ENCODE peak calls at places on chromosomes 11 and 22, in five cellular contexts. M, A, R, Q and E are unnamed samples.

GRCh38 chr22:35575116-35575748 is 34.6 kb downstream of the RASD2 start:
- DNase-seq in M (no peak), A (no peak), R (no peak), Q (no peak), E (no peak)

GRCh38 chr11:57513446-57513795 is 2.1 kb downstream of the SLC43A1 start:
- DNase-seq in M (no peak), A (no peak), R (no peak), Q (no peak), E (no peak)

GRCh38 chr11:73257342-73258103 is 14.6 kb upstream of the P2RY6 start:
- DNase-seq in M (peak), A (peak), R (peak), Q (peak), E (no peak)

GRCh38 chr11:57776101-57776511 is 14.5 kb downstream of the CTNND1 start:
- DNase-seq in M (peak), A (peak), R (peak), Q (peak), E (no peak)

GRCh38 chr11:89491141-89491690 is at the start of gene NOX4:
- DNase-seq in M (peak), A (peak), R (no peak), Q (peak), E (peak)

GRCh38 chr11:122258446-122258994 is 142.5 kb upstream of the BLID start:
- DNase-seq in M (no peak), A (no peak), R (no peak), Q (no peak), E (no peak)

GRCh38 chr11:2096001-2096918 is 42.9 kb downstream of the IGF2 start:
- DNase-seq in M (peak), A (no peak), R (no peak), Q (no peak), E (no peak)

GRCh38 chr11:82864268-82864667 is 36.0 kb downstream of the PRCP start:
- DNase-seq in M (peak), A (peak), R (peak), Q (peak), E (no peak)

GRCh38 chr11:10909141-10909883 is 51.5 kb upstream of the ZBED5 start:
- DNase-seq in M (peak), A (no peak), R (no peak), Q (no peak), E (no peak)

GRCh38 chr11:1946812-1947480 is at the start of gene MRPL23:
- DNase-seq in M (no peak), A (no peak), R (no peak), Q (no peak), E (no peak)

GRCh38 chr11:30479899-30480298 is 106.3 kb downstream of the MPPED2 start:
- DNase-seq in M (no peak), A (no peak), R (no peak), Q (peak), E (peak)

GRCh38 chr11:63897459-63898156 is 19.4 kb downstream of the RCOR2 start:
- DNase-seq in M (no peak), A (no peak), R (no peak), Q (no peak), E (no peak)

GRCh38 chr11:108906329-108906728 is 241.5 kb downstream of the DDX10 start:
- DNase-seq in M (peak), A (no peak), R (peak), Q (no peak), E (no peak)

GRCh38 chr11:84564180-84564866 is 1062.8 kb downstream of the DLG2 start:
- DNase-seq in M (peak), A (no peak), R (peak), Q (peak), E (peak)

GRCh38 chr22:49208768-49209252 is 618.9 kb downstream of the BRD1 start:
- DNase-seq in M (no peak), A (peak), R (peak), Q (peak), E (peak)

GRCh38 chr11:105144887-105145286 is 5.3 kb upstream of the CARD18 start:
- DNase-seq in M (peak), A (no peak), R (peak), Q (peak), E (no peak)

GRCh38 chr11:34997872-34998548 is 81.6 kb downstream of the PDHX start:
- DNase-seq in M (peak), A (no peak), R (peak), Q (no peak), E (no peak)

GRCh38 chr11:13261600-13262061 is 16.0 kb upstream of the BMAL1 start:
- DNase-seq in M (peak), A (no peak), R (peak), Q (peak), E (no peak)

GRCh38 chr11:20032577-20033265 is 127.6 kb downstream of the DBX1 start:
- DNase-seq in M (no peak), A (no peak), R (peak), Q (no peak), E (no peak)

GRCh38 chr11:104206936-104207335 is 43.0 kb upstream of the PDGFD start:
- DNase-seq in M (no peak), A (no peak), R (no peak), Q (no peak), E (no peak)

GRCh38 chr22:35712672-35713071 is 5.0 kb upstream of the APOL5 start:
- DNase-seq in M (no peak), A (no peak), R (no peak), Q (peak), E (no peak)

GRCh38 chr22:40323681-40324083 is 22.6 kb upstream of the ADSL start:
- DNase-seq in M (no peak), A (no peak), R (no peak), Q (no peak), E (no peak)

GRCh38 chr11:76307416-76307815 is 73.5 kb downstream of the THAP12 start:
- DNase-seq in M (no peak), A (no peak), R (no peak), Q (no peak), E (no peak)

GRCh38 chr11:60396790-60397189 is 531 bp downstream of the MS4A14 start:
- DNase-seq in M (no peak), A (no peak), R (no peak), Q (no peak), E (no peak)

GRCh38 chr11:112697371-112697770 is 263.8 kb upstream of the NCAM1 start:
- DNase-seq in M (no peak), A (no peak), R (no peak), Q (no peak), E (peak)

GRCh38 chr11:9121397-9121796 is 30.0 kb upstream of the SCUBE2 start:
- DNase-seq in M (no peak), A (peak), R (no peak), Q (no peak), E (no peak)

GRCh38 chr22:26669060-26669481 is 11.7 kb downstream of the MIAT start:
- DNase-seq in M (peak), A (peak), R (peak), Q (peak), E (no peak)

GRCh38 chr22:42934338-42934737 is 77.3 kb upstream of the ARFGAP3 start:
- DNase-seq in M (no peak), A (peak), R (no peak), Q (no peak), E (no peak)

GRCh38 chr22:21947040-21948014 is 5.3 kb downstream of the PPM1F start:
- DNase-seq in M (peak), A (peak), R (peak), Q (peak), E (peak)

GRCh38 chr11:31106963-31107576 is 262.5 kb downstream of the DCDC1 start:
- DNase-seq in M (peak), A (peak), R (peak), Q (peak), E (peak)

GRCh38 chr11:116729501-116730240 is 43.1 kb downstream of the BUD13 start:
- DNase-seq in M (no peak), A (no peak), R (no peak), Q (no peak), E (no peak)

GRCh38 chr11:122248130-122248529 is 132.1 kb upstream of the BLID start:
- DNase-seq in M (no peak), A (no peak), R (no peak), Q (no peak), E (no peak)

GRCh38 chr11:73225001-73225686 is 7.1 kb downstream of the P2RY2 start:
- DNase-seq in M (no peak), A (no peak), R (peak), Q (peak), E (no peak)

GRCh38 chr11:100791103-100791502 is 104.0 kb downstream of the ARHGAP42 start:
- DNase-seq in M (no peak), A (peak), R (no peak), Q (peak), E (no peak)

GRCh38 chr11:19160839-19161238 is 40.9 kb downstream of the CSRP3 start:
- DNase-seq in M (no peak), A (no peak), R (no peak), Q (peak), E (no peak)

GRCh38 chr11:133239530-133239929 is 292.8 kb downstream of the OPCML start:
- DNase-seq in M (no peak), A (peak), R (no peak), Q (peak), E (no peak)

GRCh38 chr11:128336203-128336602 is 251.2 kb downstream of the ETS1 start:
- DNase-seq in M (peak), A (no peak), R (peak), Q (peak), E (no peak)

GRCh38 chr11:117395476-117395875 is 67.8 kb downstream of the CEP164 start:
- DNase-seq in M (no peak), A (no peak), R (no peak), Q (no peak), E (no peak)

GRCh38 chr11:61507962-61508824 is at the start of gene LRRC10B:
- DNase-seq in M (no peak), A (peak), R (peak), Q (peak), E (peak)
- H3K18ac ChIP-seq in M (no peak), A (no peak), R (no peak), Q (no peak), E (peak)

DNA sequence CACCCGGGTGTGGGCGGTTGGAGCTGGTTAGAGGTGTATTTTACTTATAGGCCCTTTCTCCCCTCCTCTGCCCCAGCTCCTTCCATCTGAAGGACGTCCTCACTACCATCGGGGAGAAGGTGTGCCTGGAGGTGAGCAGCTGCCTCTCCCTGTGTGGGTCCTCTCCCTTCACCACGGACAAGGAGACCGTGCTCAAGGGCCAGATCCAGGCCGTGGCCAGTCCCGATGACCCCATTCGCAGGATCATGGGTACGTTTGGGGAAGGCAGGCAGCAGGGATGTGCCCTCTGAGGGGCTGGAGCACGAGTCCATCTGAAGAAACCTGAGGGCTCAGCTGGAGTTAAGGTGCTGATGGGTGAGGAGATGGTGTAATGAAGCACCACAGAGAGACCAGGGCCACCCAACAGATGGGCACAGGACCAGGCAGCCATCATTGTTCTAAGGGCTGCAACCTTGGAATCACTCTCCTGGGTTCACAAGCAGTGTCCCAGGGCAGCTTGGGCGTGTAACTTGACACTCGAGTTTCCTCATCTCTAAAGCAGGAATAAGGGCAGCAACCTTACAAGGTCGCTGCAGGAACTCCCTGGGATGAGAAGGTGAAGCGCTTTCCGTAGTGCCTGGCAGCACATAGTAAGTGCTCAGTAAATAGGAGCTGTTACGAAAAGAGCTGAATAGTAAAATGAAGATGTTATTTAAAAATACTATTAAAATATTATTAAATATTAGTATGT is 29.4 kb downstream of the TCP11L1 start:
- DNase-seq in M (no peak), A (no peak), R (no peak), Q (peak), E (no peak)
- H2AK5ac ChIP-seq in M (no peak), A (no peak), R (no peak), Q (no peak), E (peak)

GRCh38 chr11:119421941-119422504 is 949 bp downstream of the THY1 start:
- DNase-seq in M (peak), A (no peak), R (no peak), Q (peak), E (peak)
- H3K18ac ChIP-seq in M (peak), A (no peak), R (peak), Q (peak), E (peak)

GRCh38 chr22:44516841-44517240 is 18.8 kb upstream of the RTL6 start:
- DNase-seq in M (no peak), A (no peak), R (no peak), Q (no peak), E (no peak)
- H2AK5ac ChIP-seq in M (no peak), A (no peak), R (no peak), Q (no peak), E (no peak)

GRCh38 chr22:30204742-30205111 is 41.8 kb downstream of the LIF start:
- DNase-seq in M (peak), A (no peak), R (no peak), Q (no peak), E (no peak)

GRCh38 chr22:30202531-30203006 is 44.0 kb downstream of the LIF start:
- DNase-seq in M (peak), A (no peak), R (no peak), Q (no peak), E (no peak)

GRCh38 chr22:30201970-30202369 is 44.6 kb downstream of the LIF start:
- DNase-seq in M (peak), A (no peak), R (no peak), Q (no peak), E (no peak)

GRCh38 chr22:30205281-30206115 is 41.1 kb downstream of the LIF start:
- DNase-seq in M (peak), A (no peak), R (peak), Q (peak), E (no peak)

GRCh38 chr22:30204015-30204741 is 42.4 kb downstream of the LIF start:
- DNase-seq in M (no peak), A (no peak), R (no peak), Q (no peak), E (no peak)
- H3K18ac ChIP-seq in M (peak), A (no peak), R (no peak), Q (no peak), E (no peak)

GRCh38 chr22:50316114-50317065 is 8.9 kb upstream of the PLXNB2 start:
- DNase-seq in M (no peak), A (no peak), R (no peak), Q (no peak), E (no peak)

GRCh38 chr22:50314081-50314454 is 6.6 kb upstream of the PLXNB2 start:
- DNase-seq in M (no peak), A (no peak), R (no peak), Q (no peak), E (no peak)

GRCh38 chr22:50317178-50317577 is 9.6 kb downstream of the DENND6B start:
- DNase-seq in M (no peak), A (no peak), R (peak), Q (no peak), E (no peak)

GRCh38 chr22:50314455-50315288 is 7.2 kb upstream of the PLXNB2 start:
- DNase-seq in M (no peak), A (peak), R (peak), Q (no peak), E (no peak)

DNA sequence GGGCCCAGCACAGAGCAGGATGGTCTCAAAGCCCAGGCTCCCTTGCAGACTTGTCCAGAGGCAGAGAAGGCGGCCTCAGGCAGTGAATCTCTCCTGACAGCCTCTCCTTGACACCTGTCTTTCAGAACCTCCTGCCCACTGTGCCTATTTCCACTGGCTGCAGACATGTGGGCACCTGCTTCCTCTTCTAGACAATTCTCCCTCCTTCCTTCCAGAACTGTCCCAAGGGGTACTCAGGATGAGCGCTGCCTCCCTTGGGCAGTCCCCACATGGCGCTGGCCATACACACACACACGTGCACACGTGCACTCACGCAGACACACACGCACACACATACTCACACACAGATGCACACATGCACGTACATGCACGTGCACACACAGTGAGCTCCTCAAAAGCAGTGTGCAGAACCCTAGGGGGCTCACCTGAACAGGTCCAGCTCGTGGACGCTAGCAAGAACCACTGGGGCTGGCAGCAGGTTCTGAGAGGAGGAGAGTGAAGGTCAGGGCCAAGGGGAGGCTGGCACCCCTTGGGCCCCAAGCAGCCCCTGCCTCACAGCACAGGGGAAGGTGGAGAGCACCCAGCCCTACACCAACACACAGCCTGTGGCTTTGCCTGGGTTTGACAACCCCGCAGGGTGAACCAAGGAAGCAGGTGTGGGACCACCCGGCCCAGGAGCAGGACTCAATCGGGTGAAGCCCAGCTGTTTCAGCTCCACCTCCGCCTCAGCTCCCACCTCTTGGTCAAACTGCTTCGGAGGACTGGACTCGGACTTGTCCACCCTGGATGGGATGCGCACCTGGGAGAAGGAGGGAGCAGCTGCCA is 8.1 kb upstream of the PLXNB2 start:
- DNase-seq in M (no peak), A (no peak), R (no peak), Q (no peak), E (no peak)
- H2AK5ac ChIP-seq in M (no peak), A (no peak), R (no peak), Q (no peak), E (peak)

GRCh38 chr11:118886681-118887111 is 3.0 kb downstream of the CXCR5 start:
- DNase-seq in M (no peak), A (no peak), R (no peak), Q (no peak), E (no peak)

GRCh38 chr11:118887219-118887618 is 3.5 kb downstream of the CXCR5 start:
- DNase-seq in M (no peak), A (no peak), R (no peak), Q (no peak), E (no peak)

GRCh38 chr11:118889796-118890195 is 6.1 kb downstream of the CXCR5 start:
- DNase-seq in M (no peak), A (no peak), R (peak), Q (peak), E (no peak)

GRCh38 chr11:118885831-118886571 is 2.3 kb downstream of the CXCR5 start:
- DNase-seq in M (no peak), A (no peak), R (no peak), Q (no peak), E (no peak)

DNA sequence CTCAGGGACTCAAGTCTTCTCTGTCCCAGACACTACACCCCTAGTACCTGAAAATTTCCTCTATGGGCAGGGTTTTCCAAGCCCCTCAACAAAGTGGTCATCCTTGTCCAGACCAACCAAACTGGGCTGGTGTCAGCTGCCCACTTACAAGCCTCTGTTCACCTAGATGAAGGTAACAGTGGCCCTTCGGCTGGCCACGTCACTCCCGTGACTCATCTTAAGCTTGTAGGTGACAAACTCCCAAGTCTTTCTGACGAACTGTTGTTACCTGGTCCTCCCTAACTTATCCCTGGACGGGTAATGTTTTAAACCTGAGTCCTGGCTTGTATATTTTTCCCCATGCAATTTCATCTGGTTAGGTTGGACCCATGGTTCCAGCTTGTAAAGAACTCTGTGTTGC is 4.7 kb downstream of the CXCR5 start:
- DNase-seq in M (no peak), A (no peak), R (peak), Q (no peak), E (no peak)
- H3K18ac ChIP-seq in M (peak), A (no peak), R (peak), Q (peak), E (no peak)

GRCh38 chr11:80798189-80798588 is 1357.4 kb upstream of the TENM4 start:
- DNase-seq in M (no peak), A (no peak), R (no peak), Q (no peak), E (no peak)
- H2AK5ac ChIP-seq in M (no peak), A (no peak), R (no peak), Q (no peak), E (no peak)